ENCODE peak calls at places on chromosomes 2 and 18, in four cellular contexts. N is NCI-H1105 treated with DMSO at 0.1 percent for 48 hours; G is stimulated activated CD4-positive, alpha-beta T cell treated with anti-CD3 and anti-CD28 coated beads, Interleukin-12 subunit alpha, Interleukin-12 subunit beta, amount 100 ng/mL, for 48 hours; W is ELF-1. V is an unnamed sample.

GRCh38 chr18:8501044-8501443 is 108.2 kb upstream of the RAB12 start:
- DNase-seq in N (peak; percentile 73), G (no peak), W (peak; percentile 68), V (no peak)

GRCh38 chr2:160299540-160299939 is 99.5 kb upstream of the ITGB6 start:
- DNase-seq in N (no peak), G (no peak), W (no peak), V (no peak)

GRCh38 chr2:168174761-168175160 is 72.6 kb downstream of the STK39 start:
- DNase-seq in N (no peak), G (no peak), W (no peak), V (no peak)

GRCh38 chr18:3447035-3447894 is 2.7 kb upstream of the TGIF1 start:
- DNase-seq in N (no peak), G (no peak), W (peak; percentile 86), V (no peak)

GRCh38 chr2:179429060-179429471 is 164.4 kb upstream of the SESTD1 start:
- DNase-seq in N (no peak), G (no peak), W (peak; percentile 69), V (no peak)

GRCh38 chr2:3709225-3709624 is 5.8 kb downstream of the DCDC2C start:
- DNase-seq in N (no peak), G (no peak), W (no peak), V (no peak)

GRCh38 chr2:98445708-98446577 is 1.3 kb downstream of the INPP4A start:
- DNase-seq in N (no peak), G (no peak), W (peak; percentile 63), V (no peak)

GRCh38 chr2:151049746-151050145 is 211.9 kb downstream of the RBM43 start:
- DNase-seq in N (no peak), G (no peak), W (no peak), V (no peak)

GRCh38 chr2:17233157-17233556 is 285.1 kb downstream of the RAD51AP2 start:
- DNase-seq in N (no peak), G (no peak), W (no peak), V (no peak)

GRCh38 chr2:174784909-174785308 is 20.6 kb upstream of the CHRNA1 start:
- DNase-seq in N (no peak), G (no peak), W (no peak), V (no peak)

GRCh38 chr18:73258375-73259087 is 390.7 kb upstream of the NETO1 start:
- DNase-seq in N (no peak), G (no peak), W (peak; percentile 40), V (no peak)

GRCh38 chr2:199111461-199111860 is 346.3 kb downstream of the SATB2 start:
- DNase-seq in N (no peak), G (no peak), W (no peak), V (no peak)

GRCh38 chr2:7094113-7094760 is 177.0 kb downstream of the RNF144A start:
- DNase-seq in N (no peak), G (no peak), W (no peak), V (no peak)

GRCh38 chr2:101533611-101534601 is 59.0 kb upstream of the RFX8 start:
- DNase-seq in N (no peak), G (no peak), W (peak; percentile 66), V (no peak)

GRCh38 chr2:98565941-98566340 is 42.4 kb downstream of the COA5 start:
- DNase-seq in N (no peak), G (no peak), W (no peak), V (no peak)

GRCh38 chr2:180644709-180645108 is 335.7 kb upstream of the UBE2E3 start:
- DNase-seq in N (no peak), G (no peak), W (no peak), V (no peak)

GRCh38 chr2:235949567-235950472 is 218.4 kb downstream of the GBX2 start:
- DNase-seq in N (no peak), G (no peak), W (no peak), V (no peak)

GRCh38 chr2:96396587-96396986 is 61.0 kb downstream of the NCAPH start:
- DNase-seq in N (no peak), G (no peak), W (no peak), V (no peak)

GRCh38 chr18:12391487-12392136 is 14.6 kb upstream of the AFG3L2 start:
- DNase-seq in N (peak; percentile 36), G (no peak), W (peak; percentile 46), V (peak; percentile 58)

GRCh38 chr2:74079522-74080341 is 68.0 kb downstream of the BOLA3 start:
- DNase-seq in N (no peak), G (no peak), W (no peak), V (no peak)

GRCh38 chr2:150491430-150491829 is 4.0 kb upstream of the RND3 start:
- DNase-seq in N (no peak), G (no peak), W (no peak), V (no peak)

GRCh38 chr2:108067820-108068405 is 81.6 kb downstream of the SLC5A7 start:
- DNase-seq in N (no peak), G (no peak), W (no peak), V (no peak)

GRCh38 chr2:42132966-42133641 is 36.0 kb upstream of the EML4 start:
- DNase-seq in N (peak; percentile 54), G (peak; percentile 79), W (peak; percentile 95), V (no peak)